ENCODE peak calls at places on chromosome 20, in six cellular contexts. K is SK-N-SH, E is K562, J is HepG2, B is HCT116, N is H1. P is an unnamed sample.
A peak's percentile ranks its signal among the peaks of the same experiment; 100 is the strongest.

GRCh38 chr20:25295386-25296093 is 47.7 kb downstream of the PYGB start:
- DNase-seq in J (no peak), E (peak; percentile 14), K (peak; percentile 53), N (no peak), B (no peak), P (peak; percentile 75)

GRCh38 chr20:53736757-53737403 is 143.2 kb upstream of the ZNF217 start:
- DNase-seq in K (no peak), J (no peak), B (no peak), E (no peak), N (no peak), P (no peak)

GRCh38 chr20:25637247-25637646 is 13.4 kb upstream of the NANP start:
- DNase-seq in K (no peak), N (no peak), J (no peak), E (no peak), B (no peak), P (no peak)

GRCh38 chr20:11261533-11262000 is 587.8 kb upstream of the JAG1 start:
- DNase-seq in N (no peak), E (no peak), B (no peak), J (no peak), K (no peak), P (no peak)

GRCh38 chr20:34190679-34191090 is 50.5 kb upstream of the ASIP start:
- DNase-seq in B (peak; percentile 67), N (peak; percentile 67), K (peak; percentile 84), J (peak; percentile 81), E (peak; percentile 63), P (peak; percentile 83)

GRCh38 chr20:32681175-32682084 is 7.7 kb upstream of the C20orf203 start:
- DNase-seq in N (peak; percentile 67), E (peak; percentile 87), K (peak; percentile 54), B (no peak), J (no peak), P (no peak)

GRCh38 chr20:33685328-33686007 is 717 bp downstream of the E2F1 start:
- DNase-seq in J (peak; percentile 71), N (peak; percentile 63), B (no peak), K (peak; percentile 80), E (peak; percentile 93), P (peak; percentile 63)

GRCh38 chr20:34776177-34776576 is 49.3 kb downstream of the NCOA6 start:
- DNase-seq in J (no peak), N (no peak), K (no peak), B (no peak), E (no peak), P (no peak)

GRCh38 chr20:34709836-34710567 is 5.9 kb downstream of the TP53INP2 start:
- DNase-seq in K (peak; percentile 90), N (no peak), E (peak; percentile 49), B (peak; percentile 42), J (no peak), P (peak; percentile 97)

GRCh38 chr20:48986899-48987298 is 59.2 kb upstream of the CSE1L start:
- DNase-seq in B (no peak), K (peak; percentile 29), N (no peak), E (no peak), J (peak; percentile 49), P (peak; percentile 45)

GRCh38 chr20:48750941-48751620 is 76.7 kb downstream of the PREX1 start:
- DNase-seq in E (no peak), B (no peak), J (no peak), K (peak; percentile 28), N (peak; percentile 80), P (peak; percentile 24)

GRCh38 chr20:48051810-48052491 is 266.7 kb upstream of the SULF2 start:
- DNase-seq in K (peak; percentile 69), J (no peak), N (no peak), B (no peak), E (no peak), P (no peak)

GRCh38 chr20:35339007-35339406 is 46.8 kb upstream of the FAM83C start:
- DNase-seq in E (no peak), J (no peak), N (no peak), B (no peak), K (no peak), P (no peak)

GRCh38 chr20:61756966-61757677 is 308.6 kb downstream of the TAF4 start:
- DNase-seq in B (no peak), K (no peak), E (no peak), N (no peak), J (no peak), P (no peak)

GRCh38 chr20:5797843-5798462 is 47.8 kb downstream of the SHLD1 start:
- DNase-seq in E (no peak), J (no peak), N (no peak), B (no peak), K (no peak), P (no peak)

GRCh38 chr20:32463642-32464400 is 105.7 kb downstream of the ASXL1 start:
- DNase-seq in K (no peak), B (no peak), N (no peak), J (no peak), E (no peak), P (no peak)

GRCh38 chr20:24587384-24588046 is 118.1 kb downstream of the SYNDIG1 start:
- DNase-seq in J (no peak), E (no peak), B (no peak), N (no peak), K (peak; percentile 86), P (no peak)

GRCh38 chr20:32252189-32252588 is 25.3 kb upstream of the KIF3B start:
- DNase-seq in E (no peak), J (no peak), B (no peak), K (no peak), N (no peak), P (no peak)

GRCh38 chr20:63553933-63554290 is at the start of gene FNDC11:
- DNase-seq in K (peak; percentile 88), E (peak; percentile 76), B (no peak), N (peak; percentile 84), J (no peak), P (no peak)

GRCh38 chr20:63554361-63555278 is 661 bp downstream of the FNDC11 start:
- DNase-seq in B (no peak), N (no peak), E (no peak), K (no peak), J (no peak), P (no peak)

GRCh38 chr20:63551068-63551467 is 2.9 kb upstream of the FNDC11 start:
- DNase-seq in E (no peak), K (no peak), B (no peak), N (no peak), J (no peak), P (no peak)

GRCh38 chr20:63552481-63553249 is 1.3 kb upstream of the FNDC11 start:
- DNase-seq in K (no peak), N (no peak), J (no peak), B (no peak), E (peak; percentile 64), P (no peak)

DNA sequence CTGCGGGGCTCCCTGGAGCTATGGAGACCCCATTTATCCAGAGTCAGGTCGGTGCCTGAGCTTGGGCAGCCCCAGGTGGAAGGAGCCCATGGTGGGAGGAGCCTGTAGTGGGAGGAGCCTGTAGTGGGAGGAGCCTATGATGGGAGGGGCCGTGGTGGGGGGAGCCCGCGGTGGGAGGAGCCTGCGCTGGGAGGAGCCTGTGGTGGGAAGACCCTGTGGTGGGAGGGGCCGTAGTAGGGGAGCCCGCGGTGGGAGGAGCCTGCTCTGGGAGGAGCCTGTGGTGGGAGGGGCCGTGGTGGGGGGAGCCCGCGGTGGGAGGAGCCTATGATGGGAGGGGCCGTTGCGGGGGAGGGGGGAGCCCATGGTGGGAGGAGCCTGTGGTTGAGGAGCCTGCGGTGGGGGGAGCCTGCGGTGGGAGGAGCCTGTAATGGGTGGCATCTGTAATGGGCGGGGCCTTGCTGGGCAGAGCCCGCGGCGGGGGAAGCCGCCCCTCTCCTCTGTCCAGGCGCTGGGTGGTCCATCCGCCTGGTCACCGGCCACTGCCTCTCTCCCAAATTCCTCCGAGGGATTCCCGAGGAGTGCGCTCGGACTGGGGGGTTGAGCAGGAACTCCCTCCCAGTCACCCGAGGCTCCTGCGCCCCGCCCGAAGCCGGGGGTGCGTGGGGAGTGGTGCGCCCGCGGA is 567 bp upstream of the FNDC11 start:
- DNase-seq in E (peak; percentile 93), B (peak; percentile 85), N (peak; percentile 99), J (peak; percentile 40), K (peak; percentile 98), P (peak; percentile 75)
- TF ChIP-seq JUND in E (no peak), B (no peak), N (no peak), J (no peak), K (no peak), P (no peak)

GRCh38 chr20:58597021-58597940 is 53.8 kb upstream of the STX16 start:
- DNase-seq in N (no peak), K (no peak), E (no peak), B (no peak), J (no peak), P (no peak)
- TF ChIP-seq JUND in N (no peak), K (no peak), E (no peak), B (no peak), J (no peak), P (no peak)

GRCh38 chr20:3312940-3313656 is 74.1 kb upstream of the SLC4A11 start:
- DNase-seq in N (no peak), K (no peak), J (peak; percentile 52), B (no peak), E (no peak), P (no peak)

GRCh38 chr20:3307078-3307477 is 68.1 kb upstream of the SLC4A11 start:
- DNase-seq in K (no peak), B (no peak), E (no peak), J (no peak), N (no peak), P (no peak)

GRCh38 chr20:3307695-3308094 is 68.7 kb upstream of the SLC4A11 start:
- DNase-seq in B (no peak), J (no peak), K (no peak), E (no peak), N (no peak), P (no peak)

GRCh38 chr20:3311623-3312022 is 72.6 kb upstream of the SLC4A11 start:
- DNase-seq in K (no peak), J (no peak), N (no peak), E (no peak), B (no peak), P (no peak)

GRCh38 chr20:3309226-3309625 is 70.2 kb upstream of the SLC4A11 start:
- DNase-seq in B (no peak), N (no peak), J (no peak), K (no peak), E (no peak), P (no peak)
- TF ChIP-seq JUND in B (no peak), N (no peak), J (no peak), K (no peak), E (no peak), P (no peak)

GRCh38 chr20:40634891-40635290 is 54.1 kb downstream of the MAFB start:
- DNase-seq in B (no peak), N (peak; percentile 4), K (no peak), J (no peak), E (no peak), P (peak; percentile 30)
- TF ChIP-seq JUND in B (no peak), N (no peak), K (no peak), J (no peak), E (no peak), P (no peak)

GRCh38 chr20:64207641-64208590 is 43.7 kb downstream of the MYT1 start:
- DNase-seq in N (no peak), J (no peak), B (no peak), K (no peak), E (no peak), P (no peak)

GRCh38 chr20:64205611-64206026 is 41.4 kb downstream of the MYT1 start:
- DNase-seq in E (no peak), N (no peak), J (no peak), K (no peak), B (no peak), P (no peak)

GRCh38 chr20:64203037-64203777 is 39.0 kb downstream of the MYT1 start:
- DNase-seq in B (no peak), J (no peak), K (no peak), N (no peak), E (no peak), P (no peak)

GRCh38 chr20:64209148-64209547 is 44.9 kb downstream of the MYT1 start:
- DNase-seq in J (no peak), K (no peak), E (no peak), N (no peak), B (no peak), P (no peak)

GRCh38 chr20:64206619-64207018 is 42.4 kb downstream of the MYT1 start:
- DNase-seq in K (no peak), E (no peak), N (no peak), J (no peak), B (no peak), P (no peak)
- TF ChIP-seq JUND in K (no peak), E (no peak), N (no peak), J (no peak), B (no peak), P (no peak)

P was measured in T47D.